ENCODE peak calls at places on chromosomes 7 and 10, in eight cellular contexts. R is IMR-90, W is HFFc6, C is left ventricle myocardium inferior, H is stomach, U is fibroblast of mammary gland, O is OCI-LY7, P is NB4. X is an unnamed sample.

GRCh38 chr7:114508096-114508495 is 93.5 kb downstream of the FOXP2 start:
- DNase-seq in R (peak), W (no peak), C (no peak), H (no peak), U (peak), O (no peak), P (no peak), X (peak)

GRCh38 chr7:53789741-53790140 is 752.4 kb upstream of the VSTM2A start:
- DNase-seq in R (no peak), W (no peak), C (no peak), H (no peak), U (no peak), O (no peak), P (no peak), X (no peak)

GRCh38 chr7:77563275-77563674 is 26.2 kb downstream of the PTPN12 start:
- DNase-seq in R (no peak), W (no peak), C (no peak), H (no peak), U (no peak), O (no peak), P (no peak), X (no peak)

GRCh38 chr10:14616465-14616864 is 158.2 kb downstream of the FAM107B start:
- DNase-seq in R (no peak), W (no peak), C (no peak), H (no peak), U (no peak), O (no peak), P (no peak), X (no peak)

GRCh38 chr10:28320799-28321198 is 17.9 kb upstream of the MPP7 start:
- DNase-seq in R (no peak), W (no peak), C (no peak), H (no peak), U (no peak), O (no peak), P (no peak), X (no peak)

GRCh38 chr7:106866298-106867281 is 1.5 kb downstream of the PIK3CG start:
- DNase-seq in R (no peak), W (no peak), C (no peak), H (no peak), U (no peak), O (peak), P (peak), X (no peak)

GRCh38 chr10:132142396-132143161 is 44.2 kb upstream of the DPYSL4 start:
- DNase-seq in R (no peak), W (no peak), C (peak), H (peak), U (peak), O (peak), P (peak), X (no peak)

GRCh38 chr10:117684673-117685211 is 142.2 kb downstream of the EMX2 start:
- DNase-seq in R (no peak), W (no peak), C (peak), H (peak), U (peak), O (no peak), P (peak), X (no peak)

DNA sequence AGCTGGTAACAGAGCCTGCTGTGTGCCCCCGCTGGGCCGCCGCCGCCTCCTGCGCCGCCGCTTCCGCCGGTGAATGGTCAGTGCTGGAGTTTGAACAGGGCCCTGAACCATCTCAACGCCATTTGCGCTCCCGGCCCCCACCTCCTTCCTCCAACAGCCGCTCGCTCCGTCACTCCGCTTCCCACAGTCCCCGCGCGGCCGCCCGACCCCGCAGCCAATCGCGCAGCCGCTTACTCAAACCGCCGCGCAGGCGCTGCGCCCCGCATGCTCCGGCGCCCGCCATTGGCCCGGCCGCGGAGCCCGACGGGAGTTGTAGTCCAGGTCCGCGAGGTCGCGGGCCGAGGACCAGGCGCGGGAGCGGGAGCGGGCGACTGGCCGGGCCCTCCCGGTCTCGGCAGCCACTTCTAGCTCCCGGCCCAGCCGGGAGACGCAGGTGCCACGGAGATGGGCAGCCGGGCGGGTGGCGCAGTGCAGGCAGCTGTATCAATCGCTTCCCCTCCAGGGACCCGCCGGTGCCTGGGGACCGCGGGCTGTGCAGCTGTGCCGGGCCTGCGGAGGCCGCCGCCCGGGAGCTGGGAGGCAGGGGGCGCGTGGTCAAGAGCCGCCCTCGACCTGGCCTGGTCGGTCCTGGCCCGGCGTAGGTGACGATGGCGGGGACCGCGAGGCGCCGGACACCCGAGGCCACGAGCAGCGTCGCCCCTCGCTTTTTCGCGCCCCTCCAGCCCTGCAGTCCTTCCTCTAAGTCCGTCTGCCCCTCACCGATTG is at the start of gene WAPL:
- DNase-seq in R (peak), W (peak), C (peak), H (peak), U (peak), O (peak), P (peak), X (peak)
- TF ChIP-seq CTCF in R (no peak), W (peak), C (no peak), H (no peak), U (no peak), O (no peak), P (no peak), X (no peak)

GRCh38 chr7:123637203-123637602 is 18.5 kb upstream of the LMOD2 start:
- DNase-seq in R (no peak), W (no peak), C (no peak), H (no peak), U (no peak), O (no peak), P (no peak), X (no peak)
- TF ChIP-seq CTCF in R (no peak), W (peak), C (peak), H (no peak), U (peak), O (no peak), P (no peak), X (no peak)

GRCh38 chr10:79241629-79241989 is 105.7 kb upstream of the PPIF start:
- DNase-seq in R (no peak), W (no peak), C (no peak), H (no peak), U (no peak), O (no peak), P (no peak), X (no peak)

GRCh38 chr10:79238606-79239005 is 108.7 kb upstream of the PPIF start:
- DNase-seq in R (peak), W (peak), C (no peak), H (no peak), U (no peak), O (no peak), P (no peak), X (peak)

GRCh38 chr10:79241990-79242619 is 105.2 kb upstream of the PPIF start:
- DNase-seq in R (peak), W (peak), C (peak), H (peak), U (peak), O (peak), P (peak), X (peak)

GRCh38 chr10:79239275-79239779 is 107.9 kb upstream of the PPIF start:
- DNase-seq in R (peak), W (peak), C (peak), H (no peak), U (peak), O (no peak), P (peak), X (peak)

GRCh38 chr10:79239930-79240713 is 107.1 kb upstream of the PPIF start:
- DNase-seq in R (no peak), W (no peak), C (no peak), H (no peak), U (no peak), O (no peak), P (peak), X (peak)
- TF ChIP-seq CTCF in R (no peak), W (no peak), C (no peak), H (no peak), U (no peak), O (no peak), P (no peak), X (no peak)

GRCh38 chr7:91953618-91954017 is 13.0 kb downstream of the AKAP9 start:
- DNase-seq in R (peak), W (no peak), C (no peak), H (no peak), U (no peak), O (peak), P (no peak), X (peak)
- TF ChIP-seq CTCF in R (peak), W (peak), C (peak), H (no peak), U (peak), O (peak), P (no peak), X (peak)

GRCh38 chr7:81183326-81183725 is 264.5 kb upstream of the SEMA3C start:
- DNase-seq in R (no peak), W (no peak), C (no peak), H (no peak), U (no peak), O (no peak), P (no peak), X (no peak)
- TF ChIP-seq CTCF in R (no peak), W (no peak), C (no peak), H (no peak), U (no peak), O (no peak), P (no peak), X (no peak)

GRCh38 chr7:149468208-149468607 is 7.3 kb upstream of the ZNF777 start:
- DNase-seq in R (no peak), W (no peak), C (no peak), H (no peak), U (peak), O (no peak), P (peak), X (peak)
- TF ChIP-seq CTCF in R (no peak), W (peak), C (no peak), H (no peak), U (peak), O (peak), P (no peak), X (no peak)

DNA sequence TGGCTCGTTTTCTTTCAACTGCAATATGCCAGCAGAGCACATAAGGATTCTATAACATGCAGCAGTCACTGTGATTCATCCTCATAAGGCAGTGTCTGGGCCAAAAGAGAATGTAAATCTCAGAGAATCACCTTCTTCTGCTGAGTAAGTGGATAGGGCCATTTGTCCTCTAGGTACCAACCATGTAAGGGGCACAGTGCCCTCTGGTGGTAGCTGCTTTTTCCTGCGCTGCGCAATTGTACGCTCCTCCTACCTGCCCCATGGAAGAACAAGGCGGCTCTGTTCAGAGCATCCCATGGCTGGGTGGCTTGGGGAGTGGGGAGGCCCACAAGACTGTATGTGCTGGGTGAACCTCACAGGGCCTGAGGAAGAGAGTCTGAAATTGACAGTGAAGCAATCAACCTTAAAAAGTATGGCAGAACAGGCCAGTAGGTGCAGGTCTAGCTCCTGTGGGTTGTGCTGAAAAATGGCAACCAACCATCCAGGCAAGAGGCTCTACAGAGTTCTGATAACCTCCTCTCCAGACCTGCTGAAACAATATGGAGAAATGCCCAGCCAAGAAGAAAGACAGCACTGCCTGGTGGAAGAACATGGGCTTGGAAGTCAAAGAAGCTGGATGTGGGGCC is 78.7 kb upstream of the C10orf90 start:
- DNase-seq in R (peak), W (peak), C (peak), H (peak), U (peak), O (peak), P (peak), X (peak)
- TF ChIP-seq CTCF in R (peak), W (peak), C (peak), H (peak), U (peak), O (peak), P (peak), X (peak)

GRCh38 chr7:105594034-105594433 is 12.7 kb upstream of the EFCAB10 start:
- DNase-seq in R (no peak), W (no peak), C (no peak), H (no peak), U (no peak), O (no peak), P (no peak), X (no peak)
- TF ChIP-seq CTCF in R (no peak), W (peak), C (no peak), H (no peak), U (peak), O (no peak), P (no peak), X (no peak)

X was measured in astrocyte of the spinal cord.